ENCODE peak calls at places on chromosomes 1 and 21, in nine cellular contexts. One of them, this sample, is unnamed.
A peak's percentile ranks its signal among the peaks of the same experiment; 100 is the strongest.

GRCh38 chr1:64060611-64061302 is 142.7 kb upstream of the UBE2U start:
- DNase-seq in neural progenitor cell: no peak
- DNase-seq in adrenal gland: no peak
- DNase-seq in HCT116: no peak
- DNase-seq in hepatocyte: no peak
- DNase-seq in IMR-90: no peak
- DNase-seq in thoracic aorta: no peak
- DNase-seq in brain microvascular endothelial cell: no peak
- DNase-seq in naive thymus-derived CD4-positive, alpha-beta T cell: no peak
- DNase-seq in this sample: no peak

GRCh38 chr21:42238185-42238934 is 19.4 kb downstream of the ABCG1 start:
- DNase-seq in neural progenitor cell: no peak
- DNase-seq in IMR-90: no peak
- DNase-seq in hepatocyte: no peak
- DNase-seq in HCT116: no peak
- DNase-seq in brain microvascular endothelial cell: no peak
- DNase-seq in thoracic aorta: no peak
- DNase-seq in adrenal gland: peak; percentile 66
- DNase-seq in naive thymus-derived CD4-positive, alpha-beta T cell: peak; percentile 59
- DNase-seq in this sample: no peak

GRCh38 chr1:173062156-173062938 is 11.6 kb upstream of the TNFSF18 start:
- DNase-seq in thoracic aorta: no peak
- DNase-seq in adrenal gland: no peak
- DNase-seq in neural progenitor cell: no peak
- DNase-seq in HCT116: no peak
- DNase-seq in hepatocyte: peak; percentile 15
- DNase-seq in IMR-90: peak; percentile 80
- DNase-seq in naive thymus-derived CD4-positive, alpha-beta T cell: no peak
- DNase-seq in brain microvascular endothelial cell: peak; percentile 70
- DNase-seq in this sample: no peak

GRCh38 chr1:56301791-56302190 is 277.6 kb downstream of the PLPP3 start:
- DNase-seq in HCT116: no peak
- DNase-seq in adrenal gland: no peak
- DNase-seq in hepatocyte: no peak
- DNase-seq in IMR-90: peak; percentile 95
- DNase-seq in brain microvascular endothelial cell: peak; percentile 81
- DNase-seq in thoracic aorta: no peak
- DNase-seq in neural progenitor cell: no peak
- DNase-seq in naive thymus-derived CD4-positive, alpha-beta T cell: no peak
- DNase-seq in this sample: no peak

GRCh38 chr1:15948600-15949452 is 27.1 kb downstream of the ZBTB17 start:
- DNase-seq in brain microvascular endothelial cell: peak; percentile 95
- DNase-seq in adrenal gland: peak; percentile 94
- DNase-seq in IMR-90: peak; percentile 95
- DNase-seq in HCT116: no peak
- DNase-seq in naive thymus-derived CD4-positive, alpha-beta T cell: no peak
- DNase-seq in neural progenitor cell: no peak
- DNase-seq in thoracic aorta: peak; percentile 73
- DNase-seq in hepatocyte: peak; percentile 66
- DNase-seq in this sample: no peak

GRCh38 chr1:10965621-10966226 is 46.7 kb upstream of the TARDBP start:
- DNase-seq in IMR-90: no peak
- DNase-seq in HCT116: no peak
- DNase-seq in hepatocyte: no peak
- DNase-seq in adrenal gland: peak; percentile 62
- DNase-seq in thoracic aorta: no peak
- DNase-seq in naive thymus-derived CD4-positive, alpha-beta T cell: peak; percentile 32
- DNase-seq in neural progenitor cell: no peak
- DNase-seq in brain microvascular endothelial cell: no peak
- DNase-seq in this sample: no peak

GRCh38 chr1:15760520-15761211 is 2.1 kb downstream of the FBLIM1 start:
- DNase-seq in hepatocyte: peak; percentile 56
- DNase-seq in brain microvascular endothelial cell: peak; percentile 53
- DNase-seq in IMR-90: peak; percentile 74
- DNase-seq in naive thymus-derived CD4-positive, alpha-beta T cell: no peak
- DNase-seq in neural progenitor cell: peak; percentile 43
- DNase-seq in HCT116: no peak
- DNase-seq in thoracic aorta: peak; percentile 58
- DNase-seq in adrenal gland: peak; percentile 36
- DNase-seq in this sample: peak; percentile 58

GRCh38 chr1:233656700-233657099 is 42.8 kb downstream of the KCNK1 start:
- DNase-seq in IMR-90: no peak
- DNase-seq in thoracic aorta: no peak
- DNase-seq in adrenal gland: no peak
- DNase-seq in naive thymus-derived CD4-positive, alpha-beta T cell: no peak
- DNase-seq in HCT116: no peak
- DNase-seq in hepatocyte: no peak
- DNase-seq in brain microvascular endothelial cell: no peak
- DNase-seq in neural progenitor cell: no peak
- DNase-seq in this sample: no peak

GRCh38 chr1:18943914-18944572 is 12.4 kb downstream of the IFFO2 start:
- DNase-seq in brain microvascular endothelial cell: no peak
- DNase-seq in IMR-90: no peak
- DNase-seq in thoracic aorta: no peak
- DNase-seq in hepatocyte: no peak
- DNase-seq in neural progenitor cell: no peak
- DNase-seq in HCT116: no peak
- DNase-seq in naive thymus-derived CD4-positive, alpha-beta T cell: no peak
- DNase-seq in adrenal gland: no peak
- DNase-seq in this sample: no peak

DNA sequence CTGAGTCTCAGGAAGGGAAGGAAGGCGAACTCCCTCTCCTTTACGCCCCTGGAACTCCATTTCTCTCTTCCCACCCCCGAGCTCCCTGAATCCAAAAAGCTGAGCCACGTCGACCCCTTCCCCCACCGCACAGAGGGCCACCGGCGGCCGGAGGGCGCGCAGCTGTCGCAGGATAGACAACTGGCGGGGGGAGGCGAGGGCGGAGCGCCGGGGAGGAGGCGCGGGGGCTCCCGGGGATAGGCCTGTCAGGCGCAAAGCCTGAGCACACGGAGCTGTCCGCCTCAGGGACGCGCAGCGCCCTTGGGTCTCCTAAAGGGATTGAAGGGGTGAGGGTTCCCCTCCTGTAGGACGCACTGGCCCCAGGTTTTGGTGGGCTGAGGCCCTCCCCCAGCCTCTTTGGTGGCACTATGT is 752 bp upstream of the ACTA1 start:
- DNase-seq in IMR-90: no peak
- DNase-seq in hepatocyte: no peak
- DNase-seq in HCT116: no peak
- DNase-seq in brain microvascular endothelial cell: no peak
- DNase-seq in thoracic aorta: no peak
- DNase-seq in naive thymus-derived CD4-positive, alpha-beta T cell: no peak
- DNase-seq in adrenal gland: no peak
- DNase-seq in neural progenitor cell: peak; percentile 84
- DNase-seq in this sample: no peak
- H3K4me3 ChIP-seq in IMR-90: no peak overlapping the region
- H3K4me3 ChIP-seq in hepatocyte: no peak overlapping the region
- H3K4me3 ChIP-seq in HCT116: no peak overlapping the region
- H3K4me3 ChIP-seq in brain microvascular endothelial cell: no peak overlapping the region
- H3K4me3 ChIP-seq in thoracic aorta: peak overlapping the region; percentile 49
- H3K4me3 ChIP-seq in naive thymus-derived CD4-positive, alpha-beta T cell: no peak overlapping the region
- H3K4me3 ChIP-seq in adrenal gland: no peak overlapping the region
- H3K4me3 ChIP-seq in neural progenitor cell: peak overlapping the region; percentile 56
- H3K4me3 ChIP-seq in this sample: no peak overlapping the region

GRCh38 chr1:24452922-24453481 is 37.4 kb downstream of the NIPAL3 start:
- DNase-seq in HCT116: no peak
- DNase-seq in naive thymus-derived CD4-positive, alpha-beta T cell: no peak
- DNase-seq in brain microvascular endothelial cell: no peak
- DNase-seq in adrenal gland: no peak
- DNase-seq in IMR-90: peak; percentile 7
- DNase-seq in thoracic aorta: no peak
- DNase-seq in hepatocyte: no peak
- DNase-seq in neural progenitor cell: no peak
- DNase-seq in this sample: no peak

GRCh38 chr1:24454684-24455091 is 39.1 kb downstream of the NIPAL3 start:
- DNase-seq in brain microvascular endothelial cell: no peak
- DNase-seq in neural progenitor cell: no peak
- DNase-seq in HCT116: no peak
- DNase-seq in naive thymus-derived CD4-positive, alpha-beta T cell: no peak
- DNase-seq in hepatocyte: no peak
- DNase-seq in thoracic aorta: no peak
- DNase-seq in adrenal gland: no peak
- DNase-seq in IMR-90: peak; percentile 85
- DNase-seq in this sample: no peak

GRCh38 chr1:24450321-24450720 is 34.7 kb downstream of the NIPAL3 start:
- DNase-seq in adrenal gland: no peak
- DNase-seq in thoracic aorta: no peak
- DNase-seq in IMR-90: no peak
- DNase-seq in HCT116: no peak
- DNase-seq in hepatocyte: no peak
- DNase-seq in brain microvascular endothelial cell: no peak
- DNase-seq in naive thymus-derived CD4-positive, alpha-beta T cell: no peak
- DNase-seq in neural progenitor cell: no peak
- DNase-seq in this sample: no peak

GRCh38 chr1:24450857-24451397 is 35.3 kb downstream of the NIPAL3 start:
- DNase-seq in thoracic aorta: no peak
- DNase-seq in brain microvascular endothelial cell: no peak
- DNase-seq in IMR-90: no peak
- DNase-seq in neural progenitor cell: no peak
- DNase-seq in adrenal gland: no peak
- DNase-seq in naive thymus-derived CD4-positive, alpha-beta T cell: no peak
- DNase-seq in HCT116: no peak
- DNase-seq in hepatocyte: no peak
- DNase-seq in this sample: no peak
- H3K36me3 ChIP-seq in thoracic aorta: peaks cover 6% of the 10 kb centered on the region
- H3K36me3 ChIP-seq in brain microvascular endothelial cell: peaks cover 3% of the 10 kb centered on the region
- H3K36me3 ChIP-seq in IMR-90: peaks cover 35% of the 10 kb centered on the region
- H3K36me3 ChIP-seq in neural progenitor cell: no peaks in the 10 kb centered on the region
- H3K36me3 ChIP-seq in adrenal gland: no peaks in the 10 kb centered on the region
- H3K36me3 ChIP-seq in naive thymus-derived CD4-positive, alpha-beta T cell: peaks cover 33% of the 10 kb centered on the region
- H3K36me3 ChIP-seq in HCT116: peaks cover 2% of the 10 kb centered on the region
- H3K36me3 ChIP-seq in hepatocyte: no peaks in the 10 kb centered on the region
- H3K36me3 ChIP-seq in this sample: peaks cover 2% of the 10 kb centered on the region

GRCh38 chr1:186078245-186078644 is 296.8 kb downstream of the TPR start:
- DNase-seq in neural progenitor cell: no peak
- DNase-seq in thoracic aorta: no peak
- DNase-seq in adrenal gland: no peak
- DNase-seq in hepatocyte: no peak
- DNase-seq in HCT116: no peak
- DNase-seq in brain microvascular endothelial cell: no peak
- DNase-seq in IMR-90: no peak
- DNase-seq in naive thymus-derived CD4-positive, alpha-beta T cell: no peak
- DNase-seq in this sample: no peak

GRCh38 chr1:186079084-186079684 is 295.9 kb downstream of the TPR start:
- DNase-seq in neural progenitor cell: peak; percentile 13
- DNase-seq in adrenal gland: no peak
- DNase-seq in brain microvascular endothelial cell: no peak
- DNase-seq in hepatocyte: no peak
- DNase-seq in thoracic aorta: no peak
- DNase-seq in HCT116: no peak
- DNase-seq in naive thymus-derived CD4-positive, alpha-beta T cell: no peak
- DNase-seq in IMR-90: no peak
- DNase-seq in this sample: no peak

GRCh38 chr1:186073697-186074096 is 301.4 kb downstream of the TPR start:
- DNase-seq in IMR-90: no peak
- DNase-seq in neural progenitor cell: no peak
- DNase-seq in thoracic aorta: no peak
- DNase-seq in hepatocyte: no peak
- DNase-seq in HCT116: no peak
- DNase-seq in adrenal gland: no peak
- DNase-seq in brain microvascular endothelial cell: no peak
- DNase-seq in naive thymus-derived CD4-positive, alpha-beta T cell: no peak
- DNase-seq in this sample: no peak

GRCh38 chr1:186076006-186076405 is 299.0 kb downstream of the TPR start:
- DNase-seq in thoracic aorta: no peak
- DNase-seq in hepatocyte: no peak
- DNase-seq in IMR-90: peak; percentile 7
- DNase-seq in neural progenitor cell: no peak
- DNase-seq in adrenal gland: no peak
- DNase-seq in HCT116: no peak
- DNase-seq in brain microvascular endothelial cell: no peak
- DNase-seq in naive thymus-derived CD4-positive, alpha-beta T cell: no peak
- DNase-seq in this sample: no peak
- H3K4me3 ChIP-seq in thoracic aorta: no peak overlapping the region
- H3K4me3 ChIP-seq in hepatocyte: no peak overlapping the region
- H3K4me3 ChIP-seq in IMR-90: no peak overlapping the region
- H3K4me3 ChIP-seq in neural progenitor cell: no peak overlapping the region
- H3K4me3 ChIP-seq in adrenal gland: no peak overlapping the region
- H3K4me3 ChIP-seq in HCT116: no peak overlapping the region
- H3K4me3 ChIP-seq in brain microvascular endothelial cell: no peak overlapping the region
- H3K4me3 ChIP-seq in naive thymus-derived CD4-positive, alpha-beta T cell: no peak overlapping the region
- H3K4me3 ChIP-seq in this sample: no peak overlapping the region

DNA sequence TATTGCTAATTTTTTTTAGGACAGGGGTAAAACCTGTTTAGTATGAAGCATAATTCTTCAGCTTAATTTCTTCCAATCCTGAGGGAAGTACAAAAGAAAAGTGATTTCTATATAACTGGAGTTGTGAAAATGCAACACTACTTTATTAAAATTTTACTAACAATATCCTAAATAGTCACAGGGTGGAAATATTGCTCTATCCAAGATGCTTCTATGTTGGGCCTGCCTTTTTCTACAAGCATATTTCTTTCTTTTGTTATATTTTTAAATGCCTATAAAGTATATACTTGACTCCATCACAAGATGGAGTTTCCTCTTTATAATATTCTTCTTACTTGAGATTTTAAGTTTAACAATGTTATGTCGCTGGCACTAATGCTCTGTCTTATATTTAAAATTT is 37.9 kb downstream of the DTL start:
- DNase-seq in HCT116: no peak
- DNase-seq in hepatocyte: no peak
- DNase-seq in adrenal gland: no peak
- DNase-seq in naive thymus-derived CD4-positive, alpha-beta T cell: no peak
- DNase-seq in brain microvascular endothelial cell: no peak
- DNase-seq in IMR-90: peak; percentile 4
- DNase-seq in thoracic aorta: no peak
- DNase-seq in neural progenitor cell: no peak
- DNase-seq in this sample: no peak
- H3K36me3 ChIP-seq in HCT116: peaks cover 7% of the 10 kb centered on the region
- H3K36me3 ChIP-seq in hepatocyte: no peaks in the 10 kb centered on the region
- H3K36me3 ChIP-seq in adrenal gland: no peaks in the 10 kb centered on the region
- H3K36me3 ChIP-seq in naive thymus-derived CD4-positive, alpha-beta T cell: no peaks in the 10 kb centered on the region
- H3K36me3 ChIP-seq in brain microvascular endothelial cell: no peaks in the 10 kb centered on the region
- H3K36me3 ChIP-seq in IMR-90: no peaks in the 10 kb centered on the region
- H3K36me3 ChIP-seq in thoracic aorta: no peaks in the 10 kb centered on the region
- H3K36me3 ChIP-seq in neural progenitor cell: peaks cover 22% of the 10 kb centered on the region
- H3K36me3 ChIP-seq in this sample: peaks cover 79% of the 10 kb centered on the region

GRCh38 chr1:222404710-222405109 is 143.2 kb downstream of the HHIPL2 start:
- DNase-seq in neural progenitor cell: no peak
- DNase-seq in IMR-90: no peak
- DNase-seq in adrenal gland: no peak
- DNase-seq in HCT116: no peak
- DNase-seq in naive thymus-derived CD4-positive, alpha-beta T cell: no peak
- DNase-seq in thoracic aorta: no peak
- DNase-seq in brain microvascular endothelial cell: no peak
- DNase-seq in hepatocyte: no peak
- DNase-seq in this sample: no peak
- H3K4me3 ChIP-seq in neural progenitor cell: no peak overlapping the region
- H3K4me3 ChIP-seq in IMR-90: no peak overlapping the region
- H3K4me3 ChIP-seq in adrenal gland: no peak overlapping the region
- H3K4me3 ChIP-seq in HCT116: no peak overlapping the region
- H3K4me3 ChIP-seq in naive thymus-derived CD4-positive, alpha-beta T cell: no peak overlapping the region
- H3K4me3 ChIP-seq in thoracic aorta: no peak overlapping the region
- H3K4me3 ChIP-seq in brain microvascular endothelial cell: no peak overlapping the region
- H3K4me3 ChIP-seq in hepatocyte: no peak overlapping the region
- H3K4me3 ChIP-seq in this sample: no peak overlapping the region

DNA sequence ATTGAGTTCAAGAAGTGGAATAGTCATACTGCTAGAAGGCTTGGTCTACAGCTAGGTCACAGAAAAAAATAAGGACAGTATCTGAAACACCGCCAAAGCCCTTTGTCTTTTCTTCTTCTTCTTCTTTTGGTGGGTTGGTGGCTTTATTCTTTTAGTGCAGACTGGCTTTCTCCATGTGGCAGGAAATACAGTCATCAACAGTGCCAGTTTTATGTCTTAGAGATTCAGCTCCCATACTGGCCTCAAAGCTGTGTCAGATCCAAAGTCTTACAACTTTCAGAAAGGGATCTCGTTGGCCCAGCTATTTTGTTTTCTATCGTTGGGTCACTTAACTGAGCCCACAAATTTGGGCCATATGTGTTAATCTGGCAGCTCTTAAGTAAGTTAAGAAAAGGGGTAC is 58.2 kb downstream of the FNBP1L start:
- DNase-seq in HCT116: no peak
- DNase-seq in thoracic aorta: no peak
- DNase-seq in neural progenitor cell: no peak
- DNase-seq in adrenal gland: no peak
- DNase-seq in IMR-90: no peak
- DNase-seq in hepatocyte: no peak
- DNase-seq in brain microvascular endothelial cell: no peak
- DNase-seq in naive thymus-derived CD4-positive, alpha-beta T cell: no peak
- DNase-seq in this sample: no peak
- H3K36me3 ChIP-seq in HCT116: no peaks in the 10 kb centered on the region
- H3K36me3 ChIP-seq in thoracic aorta: no peaks in the 10 kb centered on the region
- H3K36me3 ChIP-seq in neural progenitor cell: peaks cover 27% of the 10 kb centered on the region
- H3K36me3 ChIP-seq in adrenal gland: no peaks in the 10 kb centered on the region
- H3K36me3 ChIP-seq in IMR-90: peaks cover 4% of the 10 kb centered on the region
- H3K36me3 ChIP-seq in hepatocyte: no peaks in the 10 kb centered on the region
- H3K36me3 ChIP-seq in brain microvascular endothelial cell: no peaks in the 10 kb centered on the region
- H3K36me3 ChIP-seq in naive thymus-derived CD4-positive, alpha-beta T cell: no peaks in the 10 kb centered on the region
- H3K36me3 ChIP-seq in this sample: no peaks in the 10 kb centered on the region

This sample was measured in HAP-1.